ENCODE peak calls at places on chromosomes 3 and 15, in four cellular contexts. V, P, Q and L are unnamed samples.

GRCh38 chr15:96102631-96103030 is 227.9 kb upstream of the NR2F2 start:
- DNase-seq in V (no peak), P (no peak), Q (no peak), L (no peak)

GRCh38 chr3:13152826-13153710 is 79.8 kb upstream of the IQSEC1 start:
- DNase-seq in V (no peak), P (no peak), Q (peak), L (no peak)

GRCh38 chr3:55243686-55244085 is 243.4 kb downstream of the WNT5A start:
- DNase-seq in V (no peak), P (peak), Q (no peak), L (no peak)

GRCh38 chr15:40928975-40929729 is at the start of gene DLL4:
- DNase-seq in V (peak), P (peak), Q (no peak), L (peak)

GRCh38 chr3:36219398-36219797 is 160.9 kb upstream of the STAC start:
- DNase-seq in V (no peak), P (no peak), Q (no peak), L (no peak)

GRCh38 chr3:192819001-192819569 is 91.7 kb upstream of the FGF12 start:
- DNase-seq in V (peak), P (no peak), Q (no peak), L (no peak)

GRCh38 chr3:104437131-104437750 is 929.5 kb upstream of the ALCAM start:
- DNase-seq in V (no peak), P (no peak), Q (no peak), L (no peak)

GRCh38 chr15:56428821-56429458 is 36.0 kb downstream of the MNS1 start:
- DNase-seq in V (no peak), P (peak), Q (no peak), L (peak)

GRCh38 chr3:186032321-186032720 is 76.6 kb downstream of the ETV5 start:
- DNase-seq in V (no peak), P (no peak), Q (no peak), L (no peak)

GRCh38 chr3:24460974-24461373 is 33.7 kb downstream of the THRB start:
- DNase-seq in V (no peak), P (no peak), Q (no peak), L (no peak)

GRCh38 chr3:74561881-74562280 is 52.6 kb downstream of the CNTN3 start:
- DNase-seq in V (no peak), P (peak), Q (no peak), L (no peak)

GRCh38 chr15:90762109-90762508 is 45.0 kb downstream of the BLM start:
- DNase-seq in V (no peak), P (no peak), Q (peak), L (no peak)

GRCh38 chr15:82663186-82663600 is 16.0 kb upstream of the CPEB1 start:
- DNase-seq in V (peak), P (no peak), Q (no peak), L (peak)